ENCODE peak calls at places on chromosome 11, in five cellular contexts. One of them, this sample, is unnamed.

GRCh38 chr11:26553182-26553581 is 18.9 kb downstream of the MUC15 start:
- DNase-seq in T-cell: no peak
- DNase-seq in SW480: no peak
- DNase-seq in activated naive CD4-positive, alpha-beta T cell: no peak
- DNase-seq in GM12891: no peak
- DNase-seq in this sample: no peak

GRCh38 chr11:13885083-13885482 is 77.4 kb upstream of the SPON1 start:
- DNase-seq in T-cell: no peak
- DNase-seq in SW480: no peak
- DNase-seq in activated naive CD4-positive, alpha-beta T cell: no peak
- DNase-seq in GM12891: no peak
- DNase-seq in this sample: no peak

GRCh38 chr11:8251767-8252295 is 11.8 kb downstream of the LMO1 start:
- DNase-seq in T-cell: no peak
- DNase-seq in SW480: no peak
- DNase-seq in activated naive CD4-positive, alpha-beta T cell: no peak
- DNase-seq in GM12891: no peak
- DNase-seq in this sample: no peak

GRCh38 chr11:124644426-124645280 is 22.0 kb downstream of the TBRG1 start:
- DNase-seq in T-cell: no peak
- DNase-seq in SW480: peak; percentile 71
- DNase-seq in activated naive CD4-positive, alpha-beta T cell: no peak
- DNase-seq in GM12891: no peak
- DNase-seq in this sample: no peak

GRCh38 chr11:1536065-1536843 is 35.8 kb downstream of the DUSP8 start:
- DNase-seq in T-cell: no peak
- DNase-seq in SW480: no peak
- DNase-seq in activated naive CD4-positive, alpha-beta T cell: no peak
- DNase-seq in GM12891: no peak
- DNase-seq in this sample: no peak

GRCh38 chr11:129279326-129280026 is 87.4 kb upstream of the ARHGAP32 start:
- DNase-seq in T-cell: peak; percentile 39
- DNase-seq in SW480: peak; percentile 75
- DNase-seq in activated naive CD4-positive, alpha-beta T cell: peak; percentile 50
- DNase-seq in GM12891: peak; percentile 41
- DNase-seq in this sample: peak; percentile 90

GRCh38 chr11:82792822-82793569 is 59.3 kb upstream of the FAM181B start:
- DNase-seq in T-cell: no peak
- DNase-seq in SW480: no peak
- DNase-seq in activated naive CD4-positive, alpha-beta T cell: no peak
- DNase-seq in GM12891: no peak
- DNase-seq in this sample: no peak

GRCh38 chr11:34905666-34906065 is 10.5 kb downstream of the APIP start:
- DNase-seq in T-cell: no peak
- DNase-seq in SW480: no peak
- DNase-seq in activated naive CD4-positive, alpha-beta T cell: no peak
- DNase-seq in GM12891: no peak
- DNase-seq in this sample: no peak

GRCh38 chr11:2815762-2816496 is 69.6 kb downstream of the CDKN1C start:
- DNase-seq in T-cell: no peak
- DNase-seq in SW480: no peak
- DNase-seq in activated naive CD4-positive, alpha-beta T cell: no peak
- DNase-seq in GM12891: no peak
- DNase-seq in this sample: no peak